ENCODE peak calls at places on chromosomes 7 and 10, in five cellular contexts. C is astrocyte of the spinal cord, A is cardiac fibroblast, Z is SK-N-SH, Y is psoas muscle. G is an unnamed sample.

GRCh38 chr10:15069230-15069629 is 19.3 kb downstream of the ACBD7 start:
- DNase-seq in C (no peak), A (no peak), Z (no peak), Y (no peak), G (no peak)

GRCh38 chr7:144404911-144405310 is 1.4 kb upstream of the NOBOX start:
- DNase-seq in C (no peak), A (no peak), Z (no peak), Y (no peak), G (peak)

GRCh38 chr7:549103-549890 is 29.7 kb upstream of the PDGFA start:
- DNase-seq in C (no peak), A (no peak), Z (no peak), Y (no peak), G (no peak)

GRCh38 chr7:157564518-157565177 is 227.8 kb downstream of the DNAJB6 start:
- DNase-seq in C (peak), A (no peak), Z (no peak), Y (no peak), G (no peak)

GRCh38 chr7:115680921-115681320 is 349.6 kb downstream of the TFEC start:
- DNase-seq in C (no peak), A (no peak), Z (no peak), Y (no peak), G (no peak)

GRCh38 chr7:100649826-100650565 is 6.3 kb downstream of the ACTL6B start:
- DNase-seq in C (no peak), A (peak), Z (no peak), Y (no peak), G (peak)

GRCh38 chr10:97673736-97674525 is 13.1 kb downstream of the AVPI1 start:
- DNase-seq in C (peak), A (peak), Z (no peak), Y (no peak), G (peak)

GRCh38 chr7:101179780-101180755 is at the start of gene NAT16:
- DNase-seq in C (no peak), A (no peak), Z (peak), Y (no peak), G (no peak)

GRCh38 chr7:44290250-44290616 is 35.2 kb downstream of the CAMK2B start:
- DNase-seq in C (no peak), A (no peak), Z (peak), Y (no peak), G (no peak)

GRCh38 chr7:150307904-150308303 is 15.3 kb upstream of the LRRC61 start:
- DNase-seq in C (no peak), A (no peak), Z (no peak), Y (no peak), G (no peak)

GRCh38 chr10:8069627-8070026 is 15.1 kb downstream of the GATA3 start:
- DNase-seq in C (peak), A (no peak), Z (no peak), Y (no peak), G (no peak)

GRCh38 chr7:117062300-117062699 is 109.0 kb downstream of the ST7 start:
- DNase-seq in C (no peak), A (no peak), Z (no peak), Y (no peak), G (no peak)

GRCh38 chr10:5812283-5813090 is 747 bp downstream of the GDI2 start:
- DNase-seq in C (peak), A (peak), Z (peak), Y (peak), G (no peak)

GRCh38 chr10:128080231-128080630 is 46.0 kb downstream of the MKI67 start:
- DNase-seq in C (no peak), A (no peak), Z (no peak), Y (no peak), G (no peak)

GRCh38 chr10:61410353-61410752 is 42.8 kb downstream of the TMEM26 start:
- DNase-seq in C (no peak), A (no peak), Z (no peak), Y (no peak), G (no peak)

GRCh38 chr10:97028126-97028831 is 157.5 kb downstream of the SLIT1 start:
- DNase-seq in C (peak), A (no peak), Z (no peak), Y (no peak), G (no peak)

GRCh38 chr10:28988980-28989379 is 299.9 kb upstream of the LYZL1 start:
- DNase-seq in C (no peak), A (no peak), Z (no peak), Y (no peak), G (no peak)

GRCh38 chr10:117262296-117263293 is 21.7 kb downstream of the SLC18A2 start:
- DNase-seq in C (no peak), A (no peak), Z (no peak), Y (no peak), G (no peak)

GRCh38 chr10:43576062-43576461 is 1.6 kb upstream of the ZNF239 start:
- DNase-seq in C (no peak), A (no peak), Z (no peak), Y (no peak), G (no peak)

GRCh38 chr7:100799037-100799896 is 28.1 kb downstream of the EPHB4 start:
- DNase-seq in C (peak), A (peak), Z (peak), Y (peak), G (peak)

GRCh38 chr7:919924-920341 is 34.5 kb downstream of the ADAP1 start:
- DNase-seq in C (no peak), A (no peak), Z (no peak), Y (no peak), G (no peak)

GRCh38 chr10:124293641-124294449 is 124.9 kb downstream of the OAT start:
- DNase-seq in C (no peak), A (no peak), Z (peak), Y (no peak), G (no peak)

GRCh38 chr10:88270061-88270808 is 312.9 kb downstream of the RNLS start:
- DNase-seq in C (no peak), A (no peak), Z (no peak), Y (no peak), G (no peak)

GRCh38 chr10:76036410-76036940 is 605.1 kb downstream of the LRMDA start:
- DNase-seq in C (peak), A (peak), Z (peak), Y (peak), G (peak)

GRCh38 chr7:117827861-117828260 is 45.4 kb downstream of the CTTNBP2 start:
- DNase-seq in C (peak), A (no peak), Z (no peak), Y (no peak), G (peak)

GRCh38 chr7:14229047-14229446 is 239.6 kb upstream of the ETV1 start:
- DNase-seq in C (no peak), A (no peak), Z (no peak), Y (no peak), G (peak)

GRCh38 chr7:31443457-31443856 is 70.4 kb upstream of the ITPRID1 start:
- DNase-seq in C (peak), A (peak), Z (peak), Y (no peak), G (peak)

GRCh38 chr10:113128450-113129105 is 178.5 kb downstream of the TCF7L2 start:
- DNase-seq in C (no peak), A (peak), Z (no peak), Y (no peak), G (peak)

GRCh38 chr7:5217851-5218331 is 27.9 kb downstream of the WIPI2 start:
- DNase-seq in C (no peak), A (no peak), Z (no peak), Y (no peak), G (no peak)

GRCh38 chr7:69187824-69188335 is 410.4 kb upstream of the AUTS2 start:
- DNase-seq in C (no peak), A (no peak), Z (no peak), Y (no peak), G (no peak)

GRCh38 chr10:76337641-76338040 is 906.2 kb downstream of the LRMDA start:
- DNase-seq in C (peak), A (peak), Z (no peak), Y (no peak), G (peak)

GRCh38 chr10:69574571-69574978 is 1.4 kb upstream of the NEUROG3 start:
- DNase-seq in C (no peak), A (no peak), Z (peak), Y (no peak), G (no peak)
- H3K4me3 ChIP-seq in C (no peak), A (no peak), Z (no peak), Y (no peak), G (no peak)

GRCh38 chr7:38507379-38507778 is 123.8 kb downstream of the AMPH start:
- DNase-seq in C (no peak), A (no peak), Z (no peak), Y (no peak), G (no peak)
- H3K4me3 ChIP-seq in C (no peak), A (no peak), Z (no peak), Y (no peak), G (no peak)

GRCh38 chr10:59320370-59320769 is 42.0 kb downstream of the FAM13C start:
- DNase-seq in C (no peak), A (no peak), Z (no peak), Y (no peak), G (no peak)
- H3K4me3 ChIP-seq in C (no peak), A (no peak), Z (no peak), Y (no peak), G (no peak)

GRCh38 chr10:119713744-119714483 is 11.9 kb upstream of the INPP5F start:
- DNase-seq in C (no peak), A (no peak), Z (peak), Y (no peak), G (no peak)

GRCh38 chr10:119714484-119714816 is 11.4 kb upstream of the INPP5F start:
- DNase-seq in C (no peak), A (no peak), Z (no peak), Y (no peak), G (no peak)

GRCh38 chr10:119715628-119716505 is 10.0 kb upstream of the INPP5F start:
- DNase-seq in C (no peak), A (peak), Z (peak), Y (no peak), G (no peak)
- H3K4me3 ChIP-seq in C (no peak), A (no peak), Z (no peak), Y (no peak), G (no peak)

DNA sequence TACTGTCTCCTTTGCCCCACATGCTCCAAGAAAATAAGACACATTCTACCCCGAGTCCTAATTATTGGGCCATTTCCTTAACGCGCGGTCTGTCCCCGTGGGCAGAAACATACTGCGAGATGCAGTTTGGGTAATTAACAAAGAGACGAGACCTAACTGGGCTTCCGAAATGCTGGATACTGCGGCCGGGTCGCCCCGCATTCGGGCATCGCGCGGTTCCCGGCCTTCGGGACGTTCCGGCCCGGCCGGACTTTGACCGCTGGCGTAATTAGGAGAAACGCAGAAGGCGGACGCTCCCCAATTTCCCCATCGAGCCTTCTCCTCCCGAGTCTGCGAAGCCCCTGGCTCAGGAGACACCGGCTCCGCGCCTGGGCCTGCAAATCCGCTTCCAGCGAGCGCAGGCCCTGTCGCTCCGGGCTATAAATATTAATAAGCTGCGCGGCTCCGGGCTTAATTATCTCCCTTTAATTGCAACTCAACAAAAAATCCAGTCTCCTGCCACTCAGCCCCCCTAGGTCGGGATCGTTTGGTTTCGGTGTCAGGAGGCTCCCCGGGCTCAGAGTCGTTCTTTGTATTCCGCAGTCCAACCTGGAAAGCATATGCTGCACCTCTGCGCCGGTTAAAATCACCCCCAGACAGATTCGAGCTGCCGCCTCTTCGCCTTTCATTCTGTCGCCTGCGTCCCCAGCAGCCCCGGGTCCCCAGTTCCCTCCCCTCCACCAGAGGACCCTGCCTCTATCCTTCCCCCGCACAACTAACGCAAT is 131.5 kb downstream of the SPAG6 start:
- DNase-seq in C (no peak), A (no peak), Z (no peak), Y (no peak), G (no peak)
- H3K4me3 ChIP-seq in C (peak), A (no peak), Z (no peak), Y (peak), G (no peak)

GRCh38 chr7:39891879-39892278 is 58.2 kb upstream of the CDK13 start:
- DNase-seq in C (no peak), A (no peak), Z (no peak), Y (no peak), G (no peak)

GRCh38 chr7:39896840-39897239 is 53.2 kb upstream of the CDK13 start:
- DNase-seq in C (no peak), A (no peak), Z (no peak), Y (no peak), G (no peak)

GRCh38 chr7:39892361-39892760 is 57.7 kb upstream of the CDK13 start:
- DNase-seq in C (no peak), A (no peak), Z (no peak), Y (no peak), G (no peak)

GRCh38 chr7:39898867-39899266 is 51.2 kb upstream of the CDK13 start:
- DNase-seq in C (no peak), A (no peak), Z (no peak), Y (no peak), G (no peak)

DNA sequence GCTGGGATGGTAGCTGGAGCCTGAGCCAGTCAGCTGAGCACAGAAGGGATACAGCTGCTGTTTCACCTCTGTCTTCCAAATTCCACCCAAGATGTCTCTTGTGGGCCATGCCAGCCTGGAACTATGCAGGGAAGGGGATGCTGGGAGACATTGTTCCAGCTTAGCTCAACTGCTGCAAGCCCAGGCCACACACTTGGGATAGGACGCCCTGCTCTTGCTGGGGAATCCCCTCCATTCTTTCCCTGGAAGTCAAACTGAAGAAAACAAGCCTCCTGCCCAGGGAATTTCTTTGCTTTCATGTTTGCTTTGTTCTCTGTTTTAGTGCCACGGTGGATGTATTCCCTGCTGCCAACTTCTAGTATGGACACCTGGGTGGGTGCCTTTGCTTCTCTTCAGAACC is 55.2 kb upstream of the CDK13 start:
- DNase-seq in C (no peak), A (no peak), Z (no peak), Y (no peak), G (no peak)
- H3K4me3 ChIP-seq in C (no peak), A (no peak), Z (no peak), Y (no peak), G (no peak)

DNA sequence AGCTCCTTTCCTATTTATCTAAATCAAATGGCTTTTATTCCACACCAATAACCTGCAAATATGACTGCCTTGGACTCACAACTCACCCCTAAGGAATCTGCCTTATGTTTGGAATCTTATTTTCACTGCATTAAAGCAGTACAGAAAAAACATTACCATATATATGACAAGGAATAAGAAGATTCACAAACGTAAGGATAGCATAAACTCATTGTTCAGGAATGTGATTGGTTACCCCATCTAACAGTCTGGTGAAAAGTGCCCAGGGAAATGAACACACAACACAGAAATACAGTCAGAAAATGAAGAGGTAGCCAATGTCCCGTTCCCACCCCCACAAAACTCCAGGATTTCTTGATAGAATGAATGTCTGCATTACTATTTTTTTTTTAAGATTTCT is 2.0 kb downstream of the PPP3CB start:
- DNase-seq in C (peak), A (peak), Z (no peak), Y (no peak), G (peak)
- H3K4me3 ChIP-seq in C (peak), A (no peak), Z (peak), Y (peak), G (peak)

GRCh38 chr10:132945894-132946255 is 3.5 kb upstream of the CFAP46 start:
- DNase-seq in C (no peak), A (no peak), Z (no peak), Y (no peak), G (no peak)
- H3K4me3 ChIP-seq in C (no peak), A (no peak), Z (no peak), Y (no peak), G (no peak)

GRCh38 chr10:78726171-78726570 is 342.6 kb upstream of the ZMIZ1 start:
- DNase-seq in C (no peak), A (no peak), Z (no peak), Y (no peak), G (no peak)
- H3K4me3 ChIP-seq in C (no peak), A (no peak), Z (no peak), Y (no peak), G (no peak)